ENCODE peak calls at places on chromosomes 7 and 10, in six cellular contexts. A is upper lobe of left lung, O is K562, M is A549, W is HepG2, D is GM12878. Z is an unnamed sample.
A peak's percentile ranks its signal among the peaks of the same experiment; 100 is the strongest.

GRCh38 chr10:120490288-120490687 is 33.3 kb downstream of the PLPP4 start:
- ATAC-seq in A (no peak), O (no peak), M (no peak), W (no peak), D (no peak), Z (no peak)

GRCh38 chr10:48456361-48456804 is 148.5 kb downstream of the ARHGAP22 start:
- ATAC-seq in A (peak; percentile 59), O (peak; percentile 80), M (no peak), W (no peak), D (peak; percentile 45), Z (no peak)

GRCh38 chr7:2411815-2412586 is 8.6 kb downstream of the CHST12 start:
- ATAC-seq in A (no peak), O (no peak), M (peak; percentile 69), W (peak; percentile 93), D (no peak), Z (no peak)

GRCh38 chr7:93578762-93579161 is 4.2 kb upstream of the CALCR start:
- ATAC-seq in A (no peak), O (no peak), M (peak; percentile 15), W (peak; percentile 87), D (no peak), Z (no peak)

GRCh38 chr7:12865593-12865992 is 178.2 kb downstream of the ARL4A start:
- ATAC-seq in A (no peak), O (no peak), M (no peak), W (no peak), D (no peak), Z (no peak)

GRCh38 chr7:157208758-157209413 is 70.2 kb downstream of the UBE3C start:
- ATAC-seq in A (no peak), O (no peak), M (no peak), W (no peak), D (no peak), Z (no peak)

GRCh38 chr7:55212838-55213237 is 152.3 kb upstream of the LANCL2 start:
- ATAC-seq in A (no peak), O (no peak), M (peak; percentile 58), W (peak; percentile 68), D (no peak), Z (peak; percentile 32)

GRCh38 chr7:130741336-130741995 is 7.5 kb upstream of the KLF14 start:
- ATAC-seq in A (peak; percentile 83), O (no peak), M (no peak), W (no peak), D (peak; percentile 76), Z (no peak)

GRCh38 chr10:29461042-29461441 is 172.2 kb downstream of the LYZL1 start:
- ATAC-seq in A (no peak), O (no peak), M (no peak), W (no peak), D (no peak), Z (no peak)

GRCh38 chr10:118986815-118987790 is 42.4 kb upstream of the NANOS1 start:
- ATAC-seq in A (no peak), O (no peak), M (no peak), W (no peak), D (peak; percentile 85), Z (no peak)

GRCh38 chr7:67947651-67948050 is 951.0 kb downstream of the TYW1 start:
- ATAC-seq in A (no peak), O (no peak), M (no peak), W (no peak), D (no peak), Z (no peak)

GRCh38 chr10:86648706-86649426 is 5.5 kb upstream of the OPN4 start:
- ATAC-seq in A (peak; percentile 83), O (no peak), M (peak; percentile 90), W (no peak), D (no peak), Z (peak; percentile 79)

GRCh38 chr7:45181286-45181960 is 23.8 kb downstream of the RAMP3 start:
- ATAC-seq in A (no peak), O (no peak), M (no peak), W (no peak), D (no peak), Z (no peak)

GRCh38 chr7:149297034-149297755 is 35.2 kb downstream of the ZNF783 start:
- ATAC-seq in A (no peak), O (no peak), M (no peak), W (no peak), D (peak; percentile 63), Z (no peak)

GRCh38 chr7:47804767-47805545 is 143.3 kb downstream of the PKD1L1 start:
- ATAC-seq in A (no peak), O (no peak), M (no peak), W (no peak), D (no peak), Z (no peak)

GRCh38 chr10:131218811-131219583 is 92.5 kb downstream of the TCERG1L start:
- ATAC-seq in A (peak; percentile 8), O (no peak), M (no peak), W (no peak), D (no peak), Z (no peak)

GRCh38 chr10:96341219-96342182 is 17.3 kb downstream of the OPALIN start:
- ATAC-seq in A (no peak), O (no peak), M (no peak), W (no peak), D (peak; percentile 79), Z (no peak)

GRCh38 chr10:11298116-11298515 is 280.4 kb downstream of the CELF2 start:
- ATAC-seq in A (no peak), O (no peak), M (no peak), W (no peak), D (no peak), Z (no peak)

GRCh38 chr7:157622000-157622399 is 285.2 kb downstream of the DNAJB6 start:
- ATAC-seq in A (no peak), O (no peak), M (no peak), W (no peak), D (no peak), Z (no peak)

GRCh38 chr7:26490631-26491624 is 199.3 kb downstream of the SNX10 start:
- ATAC-seq in A (no peak), O (no peak), M (no peak), W (no peak), D (no peak), Z (no peak)

GRCh38 chr7:2710256-2710655 is 22.3 kb downstream of the AMZ1 start:
- ATAC-seq in A (no peak), O (no peak), M (no peak), W (no peak), D (peak; percentile 80), Z (no peak)

GRCh38 chr10:104777086-104777799 is 136.2 kb downstream of the SORCS3 start:
- ATAC-seq in A (no peak), O (no peak), M (no peak), W (no peak), D (peak; percentile 44), Z (no peak)

GRCh38 chr7:16933296-16934248 is 51.8 kb upstream of the AGR3 start:
- ATAC-seq in A (peak; percentile 80), O (no peak), M (no peak), W (no peak), D (no peak), Z (peak; percentile 25)

GRCh38 chr7:106870983-106871410 is 5.9 kb downstream of the PIK3CG start:
- ATAC-seq in A (peak; percentile 75), O (peak; percentile 46), M (no peak), W (no peak), D (peak; percentile 90), Z (no peak)

GRCh38 chr7:33130184-33130583 is 820 bp downstream of the BBS9 start:
- ATAC-seq in A (no peak), O (no peak), M (no peak), W (no peak), D (no peak), Z (no peak)

GRCh38 chr10:110544958-110545537 is 22.4 kb upstream of the SMC3 start:
- ATAC-seq in A (peak; percentile 56), O (no peak), M (no peak), W (no peak), D (no peak), Z (no peak)

GRCh38 chr7:139360210-139360947 is 685 bp downstream of the LUC7L2 start:
- ATAC-seq in A (peak; percentile 94), O (peak; percentile 88), M (peak; percentile 89), W (peak; percentile 89), D (peak; percentile 88), Z (peak; percentile 89)

GRCh38 chr7:139358541-139359365 is 941 bp upstream of the LUC7L2 start:
- ATAC-seq in A (peak; percentile 19), O (peak; percentile 13), M (peak; percentile 27), W (peak; percentile 22), D (peak; percentile 11), Z (peak; percentile 6)

GRCh38 chr7:139360948-139361307 is 1.2 kb downstream of the LUC7L2 start:
- ATAC-seq in A (no peak), O (no peak), M (no peak), W (no peak), D (no peak), Z (no peak)

GRCh38 chr7:139361523-139361922 is 1.8 kb downstream of the LUC7L2 start:
- ATAC-seq in A (no peak), O (no peak), M (no peak), W (no peak), D (no peak), Z (no peak)

GRCh38 chr7:139359366-139360209 is at the start of gene LUC7L2:
- ATAC-seq in A (peak; percentile 98), O (peak; percentile 81), M (peak; percentile 91), W (peak; percentile 84), D (peak; percentile 84), Z (peak; percentile 95)
- TF ChIP-seq EP300 in A (no peak), O (peak; percentile 68), M (no peak), W (peak; percentile 42), D (peak; percentile 36), Z (no peak)

DNA sequence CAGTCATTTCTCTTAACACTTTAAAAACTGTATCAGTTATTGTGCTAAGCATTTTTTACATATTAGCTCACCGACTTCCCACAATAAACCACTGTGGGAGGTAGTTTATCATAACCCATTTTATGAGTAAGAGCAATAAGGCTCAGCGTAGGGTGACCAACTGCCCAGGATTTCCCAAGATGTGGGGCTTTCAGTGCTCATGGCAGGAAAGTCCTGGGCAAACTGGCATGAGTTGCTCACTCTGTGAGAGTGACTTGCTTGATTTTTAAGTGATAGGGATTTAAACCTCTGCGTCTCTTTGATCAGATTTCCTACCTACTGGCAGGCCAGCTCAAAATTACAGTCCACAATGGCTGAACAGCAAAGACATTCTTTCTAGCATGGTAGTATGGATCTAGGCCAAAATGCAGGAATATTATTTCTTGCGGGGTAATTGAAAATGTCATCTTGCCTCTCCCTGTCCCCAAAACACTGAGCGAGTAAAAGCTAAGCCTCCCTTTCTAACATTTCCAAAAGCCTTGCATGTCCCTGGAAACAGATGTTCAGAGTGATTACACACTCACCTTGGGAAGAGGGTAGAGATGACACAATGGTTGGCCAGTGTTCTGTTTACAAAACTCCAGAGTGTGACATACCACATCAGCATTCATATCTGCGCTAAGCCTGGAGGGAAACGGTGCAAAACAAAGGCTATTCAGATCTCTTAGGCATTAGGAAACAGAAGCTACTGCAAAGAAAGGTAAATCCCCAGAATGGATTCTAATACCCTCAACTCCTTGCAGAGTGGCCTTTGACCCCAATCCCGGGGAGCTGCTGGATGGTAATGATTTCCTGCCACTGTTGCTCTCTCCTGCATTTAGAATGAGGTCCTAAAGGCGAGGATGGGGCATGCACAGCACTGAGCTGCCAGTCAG is 65.4 kb downstream of the AOAH start:
- ATAC-seq in A (peak; percentile 82), O (no peak), M (peak; percentile 83), W (peak; percentile 87), D (no peak), Z (peak; percentile 48)
- TF ChIP-seq EP300 in A (no peak), O (no peak), M (no peak), W (no peak), D (no peak), Z (no peak)

GRCh38 chr7:108603922-108604684 is 34.4 kb downstream of the DNAJB9 start:
- ATAC-seq in A (no peak), O (no peak), M (no peak), W (no peak), D (no peak), Z (no peak)
- TF ChIP-seq EP300 in A (no peak), O (no peak), M (no peak), W (no peak), D (no peak), Z (no peak)

GRCh38 chr10:72335394-72336258 is 19.1 kb downstream of the DNAJB12 start:
- ATAC-seq in A (peak; percentile 18), O (no peak), M (no peak), W (peak; percentile 2), D (peak; percentile 42), Z (peak; percentile 54)
- TF ChIP-seq EP300 in A (peak; percentile 11), O (no peak), M (no peak), W (no peak), D (no peak), Z (no peak)